ENCODE peak calls at places on chromosomes 6 and 20, in seven cellular contexts. One of them, this sample, is unnamed.

GRCh38 chr6:11604215-11604614 is 66.7 kb downstream of the TMEM170B start:
- DNase-seq in stomach: no peak
- DNase-seq in HCT116: no peak
- DNase-seq in body of pancreas: no peak
- DNase-seq in esophagus squamous epithelium: no peak
- DNase-seq in ovary: no peak
- DNase-seq in suprapubic skin: no peak
- DNase-seq in this sample: no peak

GRCh38 chr6:37131104-37131959 is 38.6 kb upstream of the PIM1 start:
- DNase-seq in HCT116: no peak
- DNase-seq in stomach: peak; percentile 58
- DNase-seq in ovary: no peak
- DNase-seq in esophagus squamous epithelium: no peak
- DNase-seq in body of pancreas: no peak
- DNase-seq in suprapubic skin: no peak
- DNase-seq in this sample: peak; percentile 98

GRCh38 chr6:137660296-137660731 is 166.1 kb upstream of the OLIG3 start:
- DNase-seq in body of pancreas: no peak
- DNase-seq in ovary: no peak
- DNase-seq in suprapubic skin: no peak
- DNase-seq in esophagus squamous epithelium: no peak
- DNase-seq in HCT116: no peak
- DNase-seq in stomach: no peak
- DNase-seq in this sample: no peak

GRCh38 chr6:164887660-164888059 is 421.7 kb downstream of the C6orf118 start:
- DNase-seq in body of pancreas: no peak
- DNase-seq in suprapubic skin: no peak
- DNase-seq in HCT116: no peak
- DNase-seq in ovary: no peak
- DNase-seq in stomach: no peak
- DNase-seq in esophagus squamous epithelium: no peak
- DNase-seq in this sample: no peak

GRCh38 chr6:150456902-150457643 is 88.3 kb downstream of the IYD start:
- DNase-seq in body of pancreas: no peak
- DNase-seq in ovary: no peak
- DNase-seq in stomach: no peak
- DNase-seq in suprapubic skin: no peak
- DNase-seq in HCT116: no peak
- DNase-seq in esophagus squamous epithelium: no peak
- DNase-seq in this sample: no peak

GRCh38 chr6:34092631-34093030 is 53.3 kb downstream of the GRM4 start:
- DNase-seq in body of pancreas: no peak
- DNase-seq in suprapubic skin: no peak
- DNase-seq in stomach: no peak
- DNase-seq in esophagus squamous epithelium: no peak
- DNase-seq in HCT116: no peak
- DNase-seq in ovary: no peak
- DNase-seq in this sample: no peak

GRCh38 chr20:40743172-40743775 is 54.2 kb upstream of the MAFB start:
- DNase-seq in stomach: no peak
- DNase-seq in ovary: no peak
- DNase-seq in body of pancreas: no peak
- DNase-seq in esophagus squamous epithelium: no peak
- DNase-seq in suprapubic skin: no peak
- DNase-seq in HCT116: no peak
- DNase-seq in this sample: no peak

GRCh38 chr20:24987244-24987643 is 5.3 kb downstream of the APMAP start:
- DNase-seq in esophagus squamous epithelium: no peak
- DNase-seq in ovary: no peak
- DNase-seq in stomach: no peak
- DNase-seq in suprapubic skin: no peak
- DNase-seq in body of pancreas: no peak
- DNase-seq in HCT116: no peak
- DNase-seq in this sample: no peak

GRCh38 chr20:25622450-25623224 is 1.2 kb downstream of the NANP start:
- DNase-seq in stomach: no peak
- DNase-seq in HCT116: no peak
- DNase-seq in ovary: no peak
- DNase-seq in suprapubic skin: no peak
- DNase-seq in esophagus squamous epithelium: no peak
- DNase-seq in body of pancreas: no peak
- DNase-seq in this sample: no peak

GRCh38 chr6:110529907-110530306 is 53.5 kb upstream of the SLC22A16 start:
- DNase-seq in HCT116: no peak
- DNase-seq in esophagus squamous epithelium: no peak
- DNase-seq in ovary: no peak
- DNase-seq in suprapubic skin: no peak
- DNase-seq in stomach: no peak
- DNase-seq in body of pancreas: no peak
- DNase-seq in this sample: no peak

GRCh38 chr6:1612386-1612893 is 2.7 kb downstream of the FOXC1 start:
- DNase-seq in suprapubic skin: no peak
- DNase-seq in HCT116: no peak
- DNase-seq in body of pancreas: no peak
- DNase-seq in ovary: no peak
- DNase-seq in stomach: no peak
- DNase-seq in esophagus squamous epithelium: no peak
- DNase-seq in this sample: no peak

GRCh38 chr6:4801491-4802118 is 25.4 kb downstream of the CDYL start:
- DNase-seq in HCT116: no peak
- DNase-seq in body of pancreas: no peak
- DNase-seq in ovary: no peak
- DNase-seq in stomach: no peak
- DNase-seq in esophagus squamous epithelium: no peak
- DNase-seq in suprapubic skin: no peak
- DNase-seq in this sample: no peak

GRCh38 chr6:129552413-129552812 is 157.6 kb downstream of the ARHGAP18 start:
- DNase-seq in HCT116: no peak
- DNase-seq in stomach: no peak
- DNase-seq in suprapubic skin: no peak
- DNase-seq in ovary: no peak
- DNase-seq in body of pancreas: no peak
- DNase-seq in esophagus squamous epithelium: no peak
- DNase-seq in this sample: no peak

GRCh38 chr6:129558248-129558647 is 151.7 kb downstream of the ARHGAP18 start:
- DNase-seq in suprapubic skin: no peak
- DNase-seq in ovary: no peak
- DNase-seq in stomach: no peak
- DNase-seq in esophagus squamous epithelium: no peak
- DNase-seq in body of pancreas: no peak
- DNase-seq in HCT116: no peak
- DNase-seq in this sample: no peak

GRCh38 chr6:129555206-129555832 is 154.7 kb downstream of the ARHGAP18 start:
- DNase-seq in esophagus squamous epithelium: no peak
- DNase-seq in stomach: no peak
- DNase-seq in body of pancreas: no peak
- DNase-seq in suprapubic skin: no peak
- DNase-seq in ovary: no peak
- DNase-seq in HCT116: no peak
- DNase-seq in this sample: no peak
- TF ChIP-seq POLR2A in esophagus squamous epithelium: no peak
- TF ChIP-seq POLR2A in stomach: no peak
- TF ChIP-seq POLR2A in body of pancreas: no peak
- TF ChIP-seq POLR2A in suprapubic skin: no peak
- TF ChIP-seq POLR2A in ovary: no peak
- TF ChIP-seq POLR2A in HCT116: no peak
- TF ChIP-seq POLR2A in this sample: no peak

DNA sequence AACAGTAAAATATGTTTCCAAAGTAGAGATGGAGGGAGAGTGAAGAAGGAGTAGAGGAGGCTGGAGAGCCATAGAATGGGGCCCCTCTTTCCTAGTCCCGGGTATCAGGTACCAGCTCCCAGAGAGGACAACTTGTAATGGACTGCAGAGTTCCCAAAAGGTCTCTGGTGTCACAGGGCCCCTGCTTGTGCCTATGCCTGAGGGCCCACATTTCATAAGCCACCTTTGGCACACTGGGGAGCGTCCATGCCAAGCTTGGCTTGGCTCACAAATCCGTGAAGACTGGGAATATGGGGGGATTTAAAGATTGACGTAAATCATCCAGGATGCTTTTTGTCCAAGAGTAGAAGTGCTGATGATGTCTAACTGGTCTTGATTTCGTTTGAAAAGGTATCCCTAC is 16.4 kb upstream of the SLC22A3 start:
- DNase-seq in stomach: no peak
- DNase-seq in body of pancreas: no peak
- DNase-seq in suprapubic skin: no peak
- DNase-seq in HCT116: no peak
- DNase-seq in ovary: no peak
- DNase-seq in esophagus squamous epithelium: no peak
- DNase-seq in this sample: peak; percentile 38
- H3K4me1 ChIP-seq in stomach: no peaks in the 10 kb centered on the region
- H3K4me1 ChIP-seq in body of pancreas: no peaks in the 10 kb centered on the region
- H3K4me1 ChIP-seq in suprapubic skin: no peaks in the 10 kb centered on the region
- H3K4me1 ChIP-seq in HCT116: no peaks in the 10 kb centered on the region
- H3K4me1 ChIP-seq in ovary: no peaks in the 10 kb centered on the region
- H3K4me1 ChIP-seq in esophagus squamous epithelium: no peaks in the 10 kb centered on the region
- H3K4me1 ChIP-seq in this sample: no peaks in the 10 kb centered on the region

DNA sequence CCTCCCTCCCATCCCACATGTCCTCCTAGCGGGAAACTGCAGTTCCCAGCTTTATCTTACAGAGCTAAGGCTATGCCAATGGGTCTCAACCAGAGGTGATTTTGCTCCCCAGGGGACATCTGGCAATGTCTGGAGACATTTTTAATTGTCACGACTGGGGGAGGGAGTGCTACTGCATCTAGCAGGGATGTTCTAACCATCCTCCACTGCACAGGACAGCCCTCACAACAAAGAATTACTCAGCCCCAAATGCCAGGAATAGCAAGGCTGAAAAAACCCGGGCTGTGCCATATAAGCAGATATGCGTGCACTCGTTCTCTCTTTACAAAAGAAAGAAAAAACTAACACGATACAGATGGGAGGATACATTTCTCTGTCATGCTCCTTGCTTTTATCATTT is 8.5 kb downstream of the MRPS18A start:
- DNase-seq in HCT116: no peak
- DNase-seq in esophagus squamous epithelium: no peak
- DNase-seq in stomach: no peak
- DNase-seq in ovary: no peak
- DNase-seq in suprapubic skin: no peak
- DNase-seq in body of pancreas: no peak
- DNase-seq in this sample: peak; percentile 35
- H3K27ac ChIP-seq in HCT116: no peak overlapping the region
- H3K27ac ChIP-seq in esophagus squamous epithelium: no peak overlapping the region
- H3K27ac ChIP-seq in stomach: no peak overlapping the region
- H3K27ac ChIP-seq in ovary: no peak overlapping the region
- H3K27ac ChIP-seq in suprapubic skin: no peak overlapping the region
- H3K27ac ChIP-seq in body of pancreas: no peak overlapping the region
- H3K27ac ChIP-seq in this sample: peak overlapping the region; percentile 97

GRCh38 chr20:347640-348484 is 951 bp downstream of the NRSN2 start:
- DNase-seq in body of pancreas: peak; percentile 81
- DNase-seq in HCT116: no peak
- DNase-seq in esophagus squamous epithelium: no peak
- DNase-seq in suprapubic skin: peak; percentile 93
- DNase-seq in ovary: peak; percentile 97
- DNase-seq in stomach: peak; percentile 85
- DNase-seq in this sample: peak; percentile 72
- TF ChIP-seq POLR2A in body of pancreas: peak; percentile 46
- TF ChIP-seq POLR2A in HCT116: peak; percentile 70
- TF ChIP-seq POLR2A in esophagus squamous epithelium: no peak
- TF ChIP-seq POLR2A in suprapubic skin: no peak
- TF ChIP-seq POLR2A in ovary: peak; percentile 68
- TF ChIP-seq POLR2A in stomach: no peak
- TF ChIP-seq POLR2A in this sample: no peak

GRCh38 chr20:44644384-44645131 is 6.9 kb downstream of the ADA start:
- DNase-seq in ovary: no peak
- DNase-seq in body of pancreas: no peak
- DNase-seq in esophagus squamous epithelium: no peak
- DNase-seq in HCT116: no peak
- DNase-seq in suprapubic skin: no peak
- DNase-seq in stomach: no peak
- DNase-seq in this sample: no peak

GRCh38 chr20:44642203-44643153 is 9.0 kb downstream of the ADA start:
- DNase-seq in body of pancreas: peak; percentile 65
- DNase-seq in ovary: peak; percentile 64
- DNase-seq in suprapubic skin: no peak
- DNase-seq in HCT116: no peak
- DNase-seq in stomach: peak; percentile 74
- DNase-seq in esophagus squamous epithelium: no peak
- DNase-seq in this sample: no peak

GRCh38 chr20:44641305-44641704 is 10.2 kb downstream of the ADA start:
- DNase-seq in body of pancreas: no peak
- DNase-seq in suprapubic skin: no peak
- DNase-seq in esophagus squamous epithelium: no peak
- DNase-seq in HCT116: no peak
- DNase-seq in stomach: no peak
- DNase-seq in ovary: no peak
- DNase-seq in this sample: no peak

GRCh38 chr20:44643596-44644383 is 7.7 kb downstream of the ADA start:
- DNase-seq in HCT116: no peak
- DNase-seq in body of pancreas: peak; percentile 33
- DNase-seq in ovary: peak; percentile 52
- DNase-seq in stomach: peak; percentile 49
- DNase-seq in esophagus squamous epithelium: no peak
- DNase-seq in suprapubic skin: no peak
- DNase-seq in this sample: no peak

DNA sequence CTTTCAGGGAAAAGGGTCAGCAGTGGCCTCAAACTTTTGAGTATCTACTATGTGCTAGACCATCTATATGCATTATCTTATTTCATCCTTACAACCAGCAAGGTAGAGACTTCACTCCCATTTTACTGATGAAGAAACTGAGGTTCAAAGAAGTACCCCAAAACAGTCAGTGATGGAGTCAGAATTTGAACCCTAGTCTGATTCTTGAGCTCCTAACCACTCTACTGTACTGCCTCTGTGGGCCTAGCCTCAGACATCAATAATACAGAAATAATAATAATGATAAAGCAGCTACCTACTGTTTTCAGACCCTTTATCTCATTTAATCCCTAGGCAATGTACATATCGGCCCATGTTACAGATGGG is 8.4 kb downstream of the ADA start:
- DNase-seq in body of pancreas: no peak
- DNase-seq in HCT116: no peak
- DNase-seq in stomach: no peak
- DNase-seq in suprapubic skin: no peak
- DNase-seq in esophagus squamous epithelium: no peak
- DNase-seq in ovary: no peak
- DNase-seq in this sample: no peak
- H3K4me1 ChIP-seq in body of pancreas: peaks cover 28% of the 10 kb centered on the region
- H3K4me1 ChIP-seq in HCT116: peaks cover 5% of the 10 kb centered on the region
- H3K4me1 ChIP-seq in stomach: peaks cover 73% of the 10 kb centered on the region
- H3K4me1 ChIP-seq in suprapubic skin: peaks cover 39% of the 10 kb centered on the region
- H3K4me1 ChIP-seq in esophagus squamous epithelium: peaks cover 65% of the 10 kb centered on the region
- H3K4me1 ChIP-seq in ovary: no peaks in the 10 kb centered on the region
- H3K4me1 ChIP-seq in this sample: peaks cover 39% of the 10 kb centered on the region